ENCODE peak calls at places on chromosomes 13 and 19, in nine cellular contexts. G, X, K, S, R, M, H, W and J are unnamed samples.

GRCh38 chr19:32195706-32196610 is 149.5 kb upstream of the ZNF507 start:
- DNase-seq in G (no peak), X (no peak), K (no peak), S (no peak), R (no peak), M (no peak), H (no peak), W (no peak), J (no peak)

GRCh38 chr13:96581741-96582140 is 412.5 kb downstream of the OXGR1 start:
- DNase-seq in G (no peak), X (no peak), K (no peak), S (no peak), R (no peak), M (no peak), H (no peak), W (no peak), J (no peak)

GRCh38 chr19:18412610-18413239 is 6.5 kb upstream of the SSBP4 start:
- DNase-seq in G (no peak), X (no peak), K (no peak), S (no peak), R (no peak), M (no peak), H (no peak), W (no peak), J (no peak)

GRCh38 chr19:22622901-22623840 is 11.0 kb upstream of the ZNF492 start:
- DNase-seq in G (no peak), X (peak; percentile 81), K (no peak), S (no peak), R (no peak), M (no peak), H (no peak), W (no peak), J (no peak)

GRCh38 chr19:35100588-35101533 is 14.8 kb upstream of the FXYD3 start:
- DNase-seq in G (no peak), X (no peak), K (no peak), S (no peak), R (no peak), M (no peak), H (no peak), W (no peak), J (no peak)

GRCh38 chr13:106491928-106492327 is 43.5 kb downstream of the EFNB2 start:
- DNase-seq in G (no peak), X (peak; percentile 72), K (no peak), S (no peak), R (peak; percentile 75), M (no peak), H (no peak), W (no peak), J (no peak)

GRCh38 chr19:11092181-11092538 is 2.9 kb downstream of the LDLR start:
- DNase-seq in G (peak; percentile 62), X (no peak), K (no peak), S (no peak), R (no peak), M (peak; percentile 77), H (no peak), W (peak; percentile 68), J (peak; percentile 33)

GRCh38 chr13:50509771-50510441 is 333.6 kb downstream of the DLEU7 start:
- DNase-seq in G (no peak), X (no peak), K (no peak), S (no peak), R (no peak), M (no peak), H (no peak), W (no peak), J (no peak)

GRCh38 chr13:107867701-107868661 is 347.4 kb downstream of the LIG4 start:
- DNase-seq in G (no peak), X (peak; percentile 79), K (no peak), S (no peak), R (peak; percentile 34), M (no peak), H (peak; percentile 63), W (no peak), J (peak; percentile 65)

GRCh38 chr13:31951215-31951678 is 80.3 kb upstream of the FRY start:
- DNase-seq in G (no peak), X (no peak), K (peak; percentile 52), S (peak; percentile 29), R (no peak), M (no peak), H (no peak), W (peak; percentile 93), J (peak; percentile 35)

GRCh38 chr19:16064209-16064889 is 11.9 kb upstream of the TPM4 start:
- DNase-seq in G (no peak), X (no peak), K (no peak), S (no peak), R (no peak), M (no peak), H (no peak), W (no peak), J (no peak)

GRCh38 chr19:50551034-50551712 is 17.1 kb downstream of the LRRC4B start:
- DNase-seq in G (no peak), X (no peak), K (no peak), S (no peak), R (peak; percentile 50), M (no peak), H (no peak), W (no peak), J (no peak)

GRCh38 chr19:48674921-48675824 is 2.4 kb upstream of the NTN5 start:
- DNase-seq in G (peak; percentile 36), X (peak; percentile 92), K (peak; percentile 87), S (peak; percentile 65), R (peak; percentile 74), M (peak; percentile 78), H (peak; percentile 91), W (peak; percentile 82), J (peak; percentile 82)

GRCh38 chr19:52963229-52963760 is 614 bp upstream of the ZNF816 start:
- DNase-seq in G (no peak), X (peak; percentile 20), K (peak; percentile 33), S (no peak), R (no peak), M (no peak), H (peak; percentile 40), W (no peak), J (no peak)

GRCh38 chr13:22793598-22794134 is 387.1 kb upstream of the SGCG start:
- DNase-seq in G (no peak), X (no peak), K (no peak), S (no peak), R (no peak), M (no peak), H (no peak), W (no peak), J (no peak)

GRCh38 chr13:94966380-94966779 is 254.0 kb upstream of the SOX21 start:
- DNase-seq in G (no peak), X (no peak), K (no peak), S (no peak), R (no peak), M (no peak), H (no peak), W (no peak), J (no peak)

GRCh38 chr13:49938921-49939320 is 2.8 kb upstream of the SPRYD7 start:
- DNase-seq in G (no peak), X (no peak), K (peak; percentile 90), S (no peak), R (no peak), M (no peak), H (no peak), W (no peak), J (no peak)

GRCh38 chr19:43984687-43985000 is 656 bp downstream of the ZNF155 start:
- DNase-seq in G (no peak), X (no peak), K (peak; percentile 25), S (no peak), R (no peak), M (no peak), H (no peak), W (no peak), J (no peak)

GRCh38 chr13:30659980-30660379 is 42.3 kb downstream of the USPL1 start:
- DNase-seq in G (no peak), X (no peak), K (no peak), S (no peak), R (no peak), M (no peak), H (peak; percentile 52), W (no peak), J (no peak)

GRCh38 chr13:40060318-40061007 is 405.0 kb downstream of the COG6 start:
- DNase-seq in G (peak; percentile 4), X (peak; percentile 53), K (no peak), S (no peak), R (peak; percentile 11), M (no peak), H (no peak), W (peak; percentile 97), J (no peak)

GRCh38 chr19:4522291-4523002 is 4.2 kb upstream of the PLIN4 start:
- DNase-seq in G (no peak), X (no peak), K (no peak), S (no peak), R (no peak), M (no peak), H (no peak), W (no peak), J (no peak)

GRCh38 chr13:110312669-110313031 is 5.6 kb downstream of the COL4A2 start:
- DNase-seq in G (no peak), X (no peak), K (no peak), S (no peak), R (no peak), M (peak; percentile 89), H (no peak), W (no peak), J (no peak)

GRCh38 chr19:19050731-19051130 is 13.1 kb upstream of the SLC25A42 start:
- DNase-seq in G (no peak), X (no peak), K (no peak), S (no peak), R (no peak), M (no peak), H (no peak), W (no peak), J (no peak)

GRCh38 chr13:29925457-29925856 is 75.0 kb upstream of the UBL3 start:
- DNase-seq in G (no peak), X (peak; percentile 26), K (peak; percentile 83), S (no peak), R (no peak), M (peak; percentile 75), H (no peak), W (no peak), J (peak; percentile 13)

GRCh38 chr19:1863638-1864479 is 480 bp upstream of the KLF16 start:
- DNase-seq in G (peak; percentile 53), X (peak; percentile 92), K (peak; percentile 90), S (peak; percentile 65), R (peak; percentile 83), M (peak; percentile 81), H (peak; percentile 94), W (peak; percentile 97), J (peak; percentile 95)

GRCh38 chr19:10122066-10122465 is 2.4 kb upstream of the EIF3G start:
- DNase-seq in G (no peak), X (no peak), K (no peak), S (no peak), R (no peak), M (peak; percentile 66), H (no peak), W (no peak), J (no peak)

GRCh38 chr13:51942189-51942588 is 69.1 kb downstream of the ATP7B start:
- DNase-seq in G (no peak), X (no peak), K (peak; percentile 93), S (no peak), R (no peak), M (no peak), H (no peak), W (peak; percentile 18), J (no peak)

GRCh38 chr19:15087182-15087581 is 5.2 kb downstream of the OR1I1 start:
- DNase-seq in G (no peak), X (no peak), K (no peak), S (no peak), R (no peak), M (no peak), H (no peak), W (no peak), J (no peak)

GRCh38 chr13:113938716-113939115 is 35.2 kb downstream of the C13orf46 start:
- DNase-seq in G (no peak), X (no peak), K (no peak), S (no peak), R (no peak), M (no peak), H (no peak), W (no peak), J (peak; percentile 69)

GRCh38 chr19:16441661-16442071 is 30.1 kb downstream of the EPS15L1 start:
- DNase-seq in G (no peak), X (no peak), K (peak; percentile 37), S (no peak), R (no peak), M (no peak), H (peak; percentile 79), W (no peak), J (no peak)

GRCh38 chr13:98496966-98497365 is 79.9 kb downstream of the STK24 start:
- DNase-seq in G (no peak), X (no peak), K (no peak), S (no peak), R (no peak), M (no peak), H (no peak), W (no peak), J (no peak)